ENCODE peak calls at places on chromosomes 3 and 15, in seven cellular contexts. E, F, T, X, G, Y and W are unnamed samples.

GRCh38 chr3:166484470-166484869 is 647.2 kb upstream of the BCHE start:
- DNase-seq in G (no peak), T (no peak), E (no peak), X (no peak), F (no peak), Y (no peak), W (no peak)

GRCh38 chr3:183698318-183698731 is 728 bp downstream of the YEATS2 start:
- DNase-seq in Y (peak), G (peak), X (peak), E (no peak), T (no peak), F (peak), W (peak)

GRCh38 chr3:191901746-191902145 is 440.8 kb downstream of the PYDC2 start:
- DNase-seq in F (no peak), G (no peak), T (no peak), X (no peak), E (no peak), Y (no peak), W (no peak)

GRCh38 chr3:42159147-42159546 is 68.0 kb downstream of the TRAK1 start:
- DNase-seq in G (no peak), X (no peak), F (no peak), E (no peak), Y (no peak), T (no peak), W (no peak)

GRCh38 chr15:60070838-60071493 is 66.9 kb downstream of the FOXB1 start:
- DNase-seq in X (no peak), E (peak), F (no peak), T (no peak), Y (peak), G (peak), W (peak)

GRCh38 chr3:172197344-172197743 is 158.0 kb downstream of the FNDC3B start:
- DNase-seq in G (no peak), X (no peak), F (no peak), Y (no peak), T (no peak), E (no peak), W (no peak)

GRCh38 chr15:92527197-92527596 is 128.4 kb downstream of the FAM174B start:
- DNase-seq in G (no peak), X (peak), E (no peak), Y (peak), F (no peak), T (no peak), W (no peak)

GRCh38 chr3:189305412-189305811 is 133.6 kb downstream of the TPRG1 start:
- DNase-seq in F (no peak), G (no peak), Y (no peak), X (no peak), E (no peak), T (peak), W (no peak)

GRCh38 chr3:124965413-124965812 is 30.9 kb upstream of the MUC13 start:
- DNase-seq in E (no peak), Y (no peak), T (no peak), G (peak), X (no peak), F (no peak), W (no peak)

GRCh38 chr3:38353151-38353550 is 6.6 kb downstream of the XYLB start:
- DNase-seq in Y (peak), F (no peak), E (no peak), X (no peak), T (no peak), G (peak), W (peak)

GRCh38 chr3:40504636-40505430 is 1.0 kb upstream of the ZNF620 start:
- DNase-seq in F (peak), E (peak), Y (peak), G (peak), T (no peak), X (no peak), W (peak)

GRCh38 chr3:197593046-197593380 is 37.2 kb upstream of the BDH1 start:
- DNase-seq in X (no peak), Y (no peak), T (no peak), G (no peak), E (no peak), F (no peak), W (no peak)

GRCh38 chr3:32310918-32311839 is 72.7 kb downstream of the CMTM8 start:
- DNase-seq in X (no peak), T (no peak), G (no peak), F (no peak), Y (no peak), E (no peak), W (no peak)

DNA sequence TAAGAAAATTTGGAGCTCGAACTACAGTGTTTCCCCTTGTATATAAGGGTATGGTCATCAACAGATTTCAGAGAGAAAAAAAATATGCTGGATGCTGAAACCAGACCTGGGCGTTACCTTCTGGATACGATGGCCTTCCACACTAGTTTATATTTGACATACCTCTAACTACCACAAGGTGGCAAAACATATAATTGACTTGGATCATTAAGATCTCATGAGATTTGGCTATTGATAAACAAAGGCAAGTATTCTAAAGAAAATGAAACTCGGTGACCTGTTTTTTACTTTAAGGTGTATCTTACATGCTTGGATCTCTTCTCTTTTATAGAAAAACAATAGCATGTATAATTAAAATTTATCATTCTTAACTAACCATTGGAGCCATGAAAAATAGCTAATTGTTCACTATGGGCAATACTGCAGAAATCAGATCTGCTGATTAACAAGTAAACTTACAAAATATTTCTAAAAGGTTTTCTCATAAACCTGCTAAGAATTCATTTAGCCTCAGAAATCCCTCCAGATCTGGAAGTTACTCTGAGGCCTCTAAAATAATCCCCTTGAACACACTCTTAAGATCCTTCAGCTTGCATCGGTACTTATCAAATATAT is 300.6 kb upstream of the KCNH8 start:
- DNase-seq in T (no peak), Y (peak), E (no peak), G (no peak), X (no peak), F (no peak), W (no peak)
- TF ChIP-seq CTCF in T (peak), Y (no peak), E (no peak), G (no peak), X (peak), F (no peak), W (no peak)

GRCh38 chr3:126524429-126524988 is 554 bp downstream of the CHST13 start:
- DNase-seq in X (peak), G (no peak), F (no peak), Y (no peak), E (no peak), T (no peak), W (no peak)
- H3K4me3 ChIP-seq in X (peak), G (peak), F (peak), Y (peak), E (peak), T (no peak), W (no peak)

GRCh38 chr15:52078197-52078875 is 34.2 kb downstream of the BCL2L10 start:
- DNase-seq in T (no peak), Y (no peak), G (no peak), E (no peak), X (no peak), F (no peak), W (no peak)

GRCh38 chr15:52078876-52079700 is 33.5 kb downstream of the BCL2L10 start:
- DNase-seq in Y (peak), X (peak), T (peak), G (peak), F (peak), E (no peak), W (peak)

GRCh38 chr15:52080993-52081392 is 31.6 kb downstream of the BCL2L10 start:
- DNase-seq in G (no peak), Y (no peak), E (no peak), T (no peak), X (no peak), F (no peak), W (no peak)

GRCh38 chr15:52080031-52080430 is 32.5 kb downstream of the BCL2L10 start:
- DNase-seq in G (no peak), T (no peak), E (no peak), X (no peak), F (no peak), Y (peak), W (peak)

DNA sequence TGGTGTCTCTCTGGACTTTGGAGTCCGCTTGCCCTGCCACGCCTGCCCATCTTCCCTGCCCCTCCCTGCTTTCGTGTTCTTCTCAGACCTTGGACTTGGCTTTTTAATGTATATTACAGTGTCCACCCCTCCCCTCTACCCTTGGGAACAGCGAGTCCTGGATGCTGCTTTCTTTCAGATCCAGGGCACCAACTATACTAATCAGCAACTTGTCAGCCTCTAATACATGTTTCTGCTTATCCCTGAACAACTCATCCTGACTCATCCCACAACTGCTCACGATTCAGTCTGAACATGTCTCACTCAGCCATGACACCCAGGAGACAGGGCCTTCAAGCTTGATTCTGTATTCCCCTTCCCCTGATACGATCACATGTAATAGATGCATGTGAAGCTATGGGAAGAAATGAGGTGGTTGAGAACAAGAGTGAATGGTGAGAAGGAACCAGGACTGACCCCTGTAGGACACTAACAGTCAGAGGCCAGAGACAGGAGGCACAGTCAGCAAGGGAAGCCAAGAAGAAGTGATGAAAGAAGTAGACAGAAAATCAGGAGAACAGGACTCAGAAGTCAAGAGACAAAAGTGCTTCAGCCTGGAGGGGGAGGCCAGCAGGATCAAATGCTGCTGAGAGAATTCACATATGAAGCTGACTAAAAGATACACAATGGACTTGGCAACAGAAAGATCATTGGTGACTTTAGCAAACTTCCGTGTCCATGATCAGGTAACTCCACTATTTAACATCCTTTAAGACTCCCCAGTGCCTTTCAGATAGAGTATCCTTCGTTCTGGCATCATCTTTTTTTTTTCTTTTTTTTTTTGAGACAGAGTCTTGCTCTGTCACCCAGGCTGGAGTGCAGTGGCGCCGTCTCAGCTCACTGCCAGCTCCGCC is 35.4 kb downstream of the BCL2L10 start:
- DNase-seq in G (peak), X (no peak), F (no peak), Y (peak), T (no peak), E (peak), W (peak)
- TF ChIP-seq CTCF in G (no peak), X (no peak), F (no peak), Y (peak), T (no peak), E (no peak), W (peak)

DNA sequence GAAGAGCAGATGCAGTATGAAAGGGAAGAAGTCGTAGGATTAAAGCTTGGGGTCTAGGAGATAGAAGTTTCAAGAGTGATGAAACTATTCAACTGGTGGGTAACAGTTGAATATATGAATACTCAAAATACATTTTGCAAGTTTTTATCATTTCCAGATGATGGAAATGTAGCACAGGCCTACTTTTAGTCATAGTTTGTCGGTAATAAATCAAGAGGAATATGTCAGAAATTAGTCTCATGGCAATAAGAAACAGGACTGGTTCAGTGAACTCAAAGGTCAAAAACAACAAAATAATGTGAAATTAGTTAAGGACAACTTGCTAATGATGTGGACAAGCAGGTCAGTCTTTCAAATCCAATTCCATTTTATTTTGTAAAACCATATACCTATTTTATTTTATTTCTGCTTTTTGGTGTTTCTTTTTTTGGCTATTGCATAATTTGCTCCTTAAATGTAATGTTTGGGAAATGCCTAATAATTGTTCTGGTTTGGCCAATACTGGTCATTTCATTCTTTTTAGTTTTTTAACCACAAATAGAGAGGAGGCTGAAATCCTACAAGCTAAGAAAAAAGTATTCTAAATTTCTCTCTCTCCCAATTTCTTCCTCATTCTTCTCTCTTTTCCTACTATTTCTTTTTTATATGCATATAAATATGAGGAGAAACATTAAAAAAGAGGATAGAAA is 195.2 kb upstream of the ARHGEF26 start:
- DNase-seq in Y (no peak), F (no peak), E (no peak), T (no peak), G (no peak), X (no peak), W (no peak)
- H3K4me3 ChIP-seq in Y (no peak), F (no peak), E (no peak), T (no peak), G (no peak), X (no peak), W (no peak)

GRCh38 chr3:45739944-45740343 is 50.7 kb downstream of the SACM1L start:
- DNase-seq in T (no peak), Y (no peak), G (no peak), E (no peak), X (no peak), F (no peak), W (no peak)

GRCh38 chr3:45741742-45742141 is 52.5 kb downstream of the SACM1L start:
- DNase-seq in G (no peak), Y (no peak), E (no peak), F (no peak), T (no peak), X (no peak), W (no peak)

GRCh38 chr3:45736707-45737106 is 47.5 kb downstream of the SACM1L start:
- DNase-seq in Y (no peak), E (no peak), X (no peak), F (no peak), G (no peak), T (no peak), W (no peak)

GRCh38 chr3:45741247-45741646 is 52.1 kb downstream of the SACM1L start:
- DNase-seq in F (no peak), T (no peak), Y (no peak), G (no peak), X (no peak), E (no peak), W (no peak)

DNA sequence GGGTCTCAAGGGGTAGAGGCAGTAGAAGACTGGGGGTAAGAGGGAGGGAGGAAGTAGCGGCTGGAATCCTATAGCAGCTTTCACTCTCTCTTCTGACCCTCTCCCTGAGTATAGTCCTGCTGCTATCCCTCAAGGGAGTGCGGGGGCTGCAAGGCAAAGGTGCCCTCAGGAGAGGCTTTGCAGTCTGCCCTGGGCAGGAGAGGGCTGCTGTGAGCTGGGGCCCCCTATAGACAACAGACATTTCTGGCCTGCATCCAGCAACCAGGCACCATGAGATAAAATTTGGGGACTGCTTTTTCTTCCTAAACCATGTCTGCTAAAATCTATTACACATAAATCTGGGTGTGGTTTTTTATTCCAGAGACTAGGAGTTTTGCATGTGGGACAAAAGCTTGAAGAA is 48.0 kb downstream of the SACM1L start:
- DNase-seq in X (no peak), T (no peak), E (no peak), F (no peak), G (no peak), Y (no peak), W (no peak)
- TF ChIP-seq CTCF in X (no peak), T (no peak), E (no peak), F (no peak), G (no peak), Y (no peak), W (no peak)

DNA sequence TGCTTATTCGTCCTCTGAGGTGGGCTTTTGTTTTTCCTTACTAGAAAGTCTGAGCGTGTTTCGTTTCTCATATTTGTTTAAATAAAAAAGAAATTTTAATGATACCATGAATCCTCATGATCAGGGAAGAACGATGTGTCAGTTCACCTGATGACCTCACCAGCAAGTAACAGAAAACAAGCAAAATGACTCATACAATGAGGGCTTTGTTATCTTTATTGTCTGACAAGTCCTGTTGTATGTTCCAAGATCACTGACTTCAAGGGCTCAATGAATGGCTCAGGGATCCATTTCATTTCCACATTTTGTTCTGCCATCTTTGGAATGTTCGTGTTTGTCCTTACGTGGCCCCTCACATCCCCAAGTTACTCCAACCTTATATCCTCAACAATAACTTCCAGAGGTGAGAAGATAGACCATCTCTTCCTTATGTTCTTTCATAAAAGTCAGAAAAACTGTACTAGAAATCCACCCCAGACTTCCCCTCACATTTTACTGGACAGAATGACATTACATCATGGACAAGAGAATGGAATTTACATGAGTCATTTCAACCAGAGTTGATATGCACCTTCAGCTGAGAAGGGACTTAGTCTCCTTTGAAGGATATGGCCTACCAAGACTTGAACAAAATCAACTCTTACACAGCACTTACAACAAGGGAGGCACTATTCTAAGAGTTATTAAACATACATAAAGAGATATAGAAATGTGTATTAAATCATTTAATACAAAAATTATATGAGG is 379.8 kb upstream of the DPH6 start:
- DNase-seq in F (no peak), X (no peak), T (no peak), E (no peak), G (peak), Y (peak), W (peak)
- H3K4me3 ChIP-seq in F (no peak), X (no peak), T (no peak), E (no peak), G (no peak), Y (no peak), W (no peak)

GRCh38 chr3:157543491-157544035 is 40.3 kb upstream of the VEPH1 start:
- DNase-seq in E (no peak), F (no peak), X (no peak), G (no peak), T (no peak), Y (no peak), W (peak)
- TF ChIP-seq CTCF in E (no peak), F (no peak), X (no peak), G (no peak), T (no peak), Y (no peak), W (no peak)